ENCODE peak calls at places on chromosomes 6 and 20, in four cellular contexts. R is mucosa of descending colon, A is cardiac muscle cell, K is adrenal gland. M is an unnamed sample.

GRCh38 chr20:2246081-2246491 is 49.7 kb upstream of the TGM3 start:
- DNase-seq in A (peak; percentile 34), K (no peak), R (no peak), M (no peak)

GRCh38 chr6:131381052-131381451 is 192.0 kb upstream of the ARG1 start:
- DNase-seq in K (no peak), A (no peak), R (no peak), M (no peak)

GRCh38 chr20:25039697-25040437 is 18.1 kb downstream of the ACSS1 start:
- DNase-seq in R (peak; percentile 82), K (peak; percentile 59), A (no peak), M (no peak)

GRCh38 chr6:41489284-41489851 is 56.8 kb upstream of the FOXP4 start:
- DNase-seq in K (no peak), A (no peak), R (no peak), M (no peak)

GRCh38 chr20:53343433-53343832 is 250.2 kb downstream of the ZNF217 start:
- DNase-seq in A (no peak), R (no peak), K (no peak), M (no peak)

GRCh38 chr20:57746201-57746600 is 36.4 kb upstream of the PMEPA1 start:
- DNase-seq in K (no peak), A (no peak), R (no peak), M (no peak)

GRCh38 chr6:30071081-30071818 is 4.3 kb downstream of the PPP1R11 start:
- DNase-seq in R (peak; percentile 49), K (no peak), A (peak; percentile 69), M (no peak)

GRCh38 chr20:16518068-16518783 is 55.0 kb downstream of the KIF16B start:
- DNase-seq in A (peak; percentile 57), R (no peak), K (peak; percentile 41), M (no peak)

GRCh38 chr6:35719830-35720733 is 16.8 kb upstream of the ARMC12 start:
- DNase-seq in K (peak; percentile 47), A (peak; percentile 61), R (peak; percentile 74), M (peak; percentile 52)

GRCh38 chr6:157329829-157330228 is 6.5 kb upstream of the TMEM242 start:
- DNase-seq in K (no peak), R (no peak), A (no peak), M (no peak)

GRCh38 chr6:148528292-148528691 is 185.7 kb downstream of the SASH1 start:
- DNase-seq in K (no peak), R (no peak), A (no peak), M (no peak)

GRCh38 chr20:49590163-49591017 is 22.5 kb upstream of the PTGIS start:
- DNase-seq in K (no peak), R (no peak), A (no peak), M (no peak)

GRCh38 chr20:49586967-49587587 is 19.1 kb upstream of the PTGIS start:
- DNase-seq in R (no peak), K (no peak), A (no peak), M (no peak)

GRCh38 chr20:49592120-49592519 is 24.2 kb upstream of the PTGIS start:
- DNase-seq in K (no peak), R (no peak), A (no peak), M (no peak)

GRCh38 chr20:49591217-49591865 is 23.4 kb upstream of the PTGIS start:
- DNase-seq in K (no peak), A (peak; percentile 27), R (no peak), M (no peak)

DNA sequence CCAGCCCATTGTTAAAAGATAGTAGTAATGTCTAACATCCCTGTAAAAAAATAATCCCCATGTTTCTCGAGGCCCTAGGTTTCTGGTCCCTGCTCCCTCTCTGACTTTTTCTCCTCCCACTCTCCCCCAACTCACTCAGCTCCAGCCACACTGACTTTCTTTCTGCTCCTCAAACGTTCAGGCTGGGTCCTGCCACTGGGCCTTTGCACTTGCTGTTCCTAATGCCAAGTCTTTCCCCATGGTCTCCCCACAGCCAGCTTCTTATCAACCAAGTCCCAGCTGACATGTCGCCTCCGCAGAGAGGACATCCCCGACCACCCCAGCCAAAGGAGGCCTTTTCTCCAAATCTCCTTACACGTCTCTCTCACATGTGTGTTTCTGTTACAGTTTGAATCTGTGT is 21.8 kb upstream of the PTGIS start:
- DNase-seq in R (no peak), A (no peak), K (no peak), M (no peak)
- H3K4me3 ChIP-seq in R (no peak overlapping the region), A (no peak overlapping the region), K (no peak overlapping the region), M (no peak overlapping the region)

GRCh38 chr6:159716247-159717086 is 10.8 kb upstream of the WTAP start:
- DNase-seq in R (no peak), K (peak; percentile 85), A (no peak), M (peak; percentile 97)

GRCh38 chr6:159713984-159714383 is 13.3 kb upstream of the WTAP start:
- DNase-seq in K (no peak), R (no peak), A (no peak), M (no peak)

GRCh38 chr6:159715168-159715567 is 12.1 kb upstream of the WTAP start:
- DNase-seq in R (no peak), A (no peak), K (no peak), M (no peak)

GRCh38 chr6:159714404-159714803 is 12.9 kb upstream of the WTAP start:
- DNase-seq in A (no peak), K (no peak), R (no peak), M (no peak)

DNA sequence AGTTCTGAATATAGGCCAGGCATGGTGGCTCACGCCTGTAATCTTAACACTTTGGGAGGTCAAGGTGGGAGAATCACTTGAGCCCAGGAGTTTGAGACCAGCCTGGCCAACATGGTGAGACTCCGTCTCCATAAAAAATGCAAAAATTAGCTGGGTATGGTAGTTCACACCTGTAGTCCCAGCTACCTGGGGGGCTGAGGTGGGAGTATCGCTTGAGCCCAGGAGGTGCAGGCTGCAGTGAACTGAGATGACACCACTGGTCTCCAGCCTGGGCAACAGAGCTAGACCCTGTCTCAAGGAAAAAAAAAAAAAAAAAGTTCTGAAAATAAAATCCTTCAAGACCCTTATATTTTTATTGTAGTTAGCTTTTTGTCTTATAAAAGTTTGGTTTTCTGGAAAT is 11.7 kb upstream of the WTAP start:
- DNase-seq in K (no peak), A (no peak), R (no peak), M (no peak)
- H3K4me3 ChIP-seq in K (no peak overlapping the region), A (no peak overlapping the region), R (no peak overlapping the region), M (no peak overlapping the region)

GRCh38 chr20:49562341-49563014 is 5.5 kb downstream of the PTGIS start:
- DNase-seq in A (no peak), R (peak; percentile 66), K (peak; percentile 78), M (peak; percentile 28)
- H3K4me3 ChIP-seq in A (no peak overlapping the region), R (no peak overlapping the region), K (no peak overlapping the region), M (no peak overlapping the region)

DNA sequence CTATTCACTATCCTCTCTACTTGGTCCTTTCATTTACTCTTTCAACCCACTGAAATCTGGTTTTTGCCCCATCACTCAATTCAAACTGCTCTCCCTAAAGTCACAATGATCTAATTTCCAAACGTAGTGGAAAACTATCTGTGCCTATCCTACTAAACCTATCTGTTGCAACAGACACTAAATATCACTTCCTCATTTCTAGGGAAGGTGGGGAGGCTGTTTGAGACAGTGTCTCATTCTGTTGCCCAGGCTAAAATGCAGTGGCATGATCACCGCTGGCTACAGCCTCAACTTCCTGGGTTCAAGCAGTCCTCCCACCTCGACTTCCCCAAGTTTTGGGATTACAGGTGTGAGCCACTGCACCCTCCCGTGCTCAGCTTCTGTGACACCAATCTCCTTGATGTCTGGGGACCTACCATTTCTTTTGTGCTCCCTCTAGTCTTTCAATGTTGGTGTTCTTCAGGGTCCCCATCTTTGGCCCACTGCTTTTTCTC is 8.8 kb downstream of the RANBP9 start:
- DNase-seq in A (no peak), R (no peak), K (no peak), M (no peak)
- H3K4me3 ChIP-seq in A (no peak overlapping the region), R (no peak overlapping the region), K (no peak overlapping the region), M (no peak overlapping the region)

DNA sequence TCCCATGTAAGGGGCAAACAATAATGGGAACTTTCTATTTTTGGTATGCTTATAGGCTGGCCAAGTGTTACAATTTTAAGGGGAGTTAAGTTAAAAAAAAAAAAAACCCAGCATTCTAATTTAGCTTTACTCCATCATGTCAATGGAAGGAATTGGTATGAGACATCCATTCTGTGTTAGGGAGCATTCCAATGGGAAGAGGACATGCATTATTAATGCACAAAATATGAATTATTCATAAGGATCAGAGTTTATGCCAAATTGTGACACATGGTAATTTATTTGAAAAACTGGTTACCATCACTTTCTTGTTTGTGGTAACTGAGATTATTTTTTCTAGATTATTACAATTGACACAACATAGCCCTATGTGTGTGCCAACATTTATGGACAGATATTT is 2.2 kb downstream of the DOK5 start:
- DNase-seq in K (no peak), A (no peak), R (no peak), M (no peak)
- H3K4me3 ChIP-seq in K (no peak overlapping the region), A (no peak overlapping the region), R (no peak overlapping the region), M (no peak overlapping the region)

DNA sequence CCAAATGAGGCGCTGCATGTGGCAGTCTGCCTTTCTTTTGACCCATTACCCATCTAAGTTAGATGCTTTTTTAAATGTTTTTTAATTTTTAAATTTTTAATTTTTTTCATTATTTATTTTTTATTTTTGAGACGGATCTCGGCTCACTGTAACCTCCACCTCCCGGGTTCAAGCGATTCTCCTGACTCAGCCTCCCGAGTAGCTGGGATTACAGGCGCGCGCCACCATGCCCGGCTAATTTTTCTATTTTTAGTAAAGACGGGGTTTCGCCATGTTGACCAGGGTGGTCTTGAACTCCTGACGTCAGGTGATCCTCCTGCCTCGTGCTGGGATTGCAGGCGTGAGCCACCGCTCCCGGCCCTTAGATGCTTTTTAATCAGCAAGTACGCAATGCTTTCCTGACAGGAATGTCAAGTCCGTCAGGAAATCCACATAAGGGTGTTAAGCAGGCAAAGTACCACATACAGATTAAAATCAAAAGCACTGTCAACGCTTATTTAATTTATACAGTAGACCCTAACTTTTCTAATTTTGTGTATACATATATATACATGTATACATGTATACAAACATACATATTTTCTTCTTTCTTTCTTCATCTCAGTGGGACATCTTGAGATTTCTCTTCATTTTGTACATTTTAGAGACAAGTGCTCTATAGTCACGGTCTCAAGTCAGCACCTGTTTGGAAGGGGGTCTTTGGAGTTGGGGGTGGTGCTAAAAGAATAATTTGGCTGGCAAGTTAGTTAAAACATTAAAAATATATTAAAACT is 1.0 kb upstream of the GSTA4 start:
- DNase-seq in K (peak; percentile 59), A (peak; percentile 73), R (no peak), M (peak; percentile 78)
- H3K4me3 ChIP-seq in K (no peak overlapping the region), A (peak overlapping the region; percentile 4), R (no peak overlapping the region), M (peak overlapping the region; percentile 30)

GRCh38 chr6:56692586-56693245 is 50.0 kb upstream of the DST start:
- DNase-seq in R (no peak), A (no peak), K (no peak), M (peak; percentile 74)
- H3K4me3 ChIP-seq in R (peak overlapping the region; percentile 10), A (no peak overlapping the region), K (peak overlapping the region; percentile 12), M (peak overlapping the region; percentile 44)

GRCh38 chr6:54134934-54135333 is 23.7 kb downstream of the MLIP start:
- DNase-seq in A (no peak), R (no peak), K (no peak), M (no peak)
- H3K4me3 ChIP-seq in A (no peak overlapping the region), R (no peak overlapping the region), K (no peak overlapping the region), M (no peak overlapping the region)